ENCODE peak calls at places on chromosome X, in seven cellular contexts. M, Q, Y, R, T, F and B are unnamed samples.

GRCh38 chrX:123648028-123648810 is 84.6 kb downstream of the THOC2 start:
- DNase-seq in M (peak; percentile 3), Q (no peak), Y (no peak), R (no peak), T (peak; percentile 43), F (peak; percentile 0), B (peak; percentile 77)

GRCh38 chrX:95703696-95704095 is 980.9 kb upstream of the DIAPH2 start:
- DNase-seq in M (no peak), Q (peak; percentile 18), Y (no peak), R (no peak), T (no peak), F (no peak), B (no peak)

GRCh38 chrX:103791826-103792458 is 15.3 kb downstream of the PLP1 start:
- DNase-seq in M (no peak), Q (no peak), Y (no peak), R (no peak), T (no peak), F (no peak), B (no peak)

GRCh38 chrX:11401966-11402365 is 108.8 kb downstream of the AMELX start:
- DNase-seq in M (no peak), Q (no peak), Y (no peak), R (no peak), T (no peak), F (no peak), B (no peak)

GRCh38 chrX:10769165-10769564 is 148.8 kb upstream of the MID1 start:
- DNase-seq in M (no peak), Q (peak; percentile 34), Y (peak; percentile 7), R (no peak), T (no peak), F (no peak), B (peak; percentile 39)

GRCh38 chrX:67693928-67694327 is 150.1 kb downstream of the AR start:
- DNase-seq in M (no peak), Q (no peak), Y (no peak), R (no peak), T (no peak), F (no peak), B (peak; percentile 55)

GRCh38 chrX:69616520-69617203 is 749 bp downstream of the EDA start:
- DNase-seq in M (no peak), Q (no peak), Y (peak; percentile 38), R (no peak), T (no peak), F (no peak), B (peak; percentile 15)

GRCh38 chrX:133776072-133776471 is 209.3 kb downstream of the GPC3 start:
- DNase-seq in M (peak; percentile 12), Q (no peak), Y (no peak), R (no peak), T (peak; percentile 30), F (peak; percentile 33), B (peak; percentile 3)

GRCh38 chrX:123731987-123732678 is 719 bp downstream of the THOC2 start:
- DNase-seq in M (peak; percentile 5), Q (no peak), Y (peak; percentile 27), R (peak; percentile 2), T (no peak), F (no peak), B (peak; percentile 8)

GRCh38 chrX:13283512-13283911 is 36.3 kb downstream of the ATXN3L start:
- DNase-seq in M (no peak), Q (peak; percentile 20), Y (peak; percentile 3), R (no peak), T (no peak), F (no peak), B (peak; percentile 55)

GRCh38 chrX:47232197-47232802 is 509 bp upstream of the USP11 start:
- DNase-seq in M (no peak), Q (no peak), Y (peak; percentile 5), R (no peak), T (no peak), F (no peak), B (no peak)

GRCh38 chrX:151974336-151975227 is at the start of gene GABRE:
- DNase-seq in M (peak; percentile 1), Q (no peak), Y (peak; percentile 5), R (no peak), T (no peak), F (no peak), B (peak; percentile 18)

GRCh38 chrX:21993265-21993664 is 38.9 kb upstream of the PHEX start:
- DNase-seq in M (no peak), Q (no peak), Y (no peak), R (no peak), T (no peak), F (no peak), B (no peak)

GRCh38 chrX:34918856-34919255 is 23.7 kb upstream of the FAM47B start:
- DNase-seq in M (no peak), Q (peak; percentile 25), Y (peak; percentile 29), R (no peak), T (no peak), F (no peak), B (peak; percentile 59)

GRCh38 chrX:151789179-151789800 is 54.7 kb downstream of the CNGA2 start:
- DNase-seq in M (no peak), Q (peak; percentile 65), Y (no peak), R (no peak), T (no peak), F (no peak), B (peak; percentile 67)

GRCh38 chrX:69795702-69796101 is 179.8 kb downstream of the EDA start:
- DNase-seq in M (no peak), Q (no peak), Y (no peak), R (no peak), T (no peak), F (no peak), B (no peak)